ENCODE peak calls at places on chromosomes 12 and 14, in four cellular contexts. Y, E, Z and Q are unnamed samples.
A peak's percentile ranks its signal among the peaks of the same experiment; 100 is the strongest.

GRCh38 chr12:1863823-1864222 is 43.5 kb downstream of the LRTM2 start:
- DNase-seq in Y (no peak), E (no peak), Z (no peak), Q (no peak)

GRCh38 chr14:68757618-68758081 is 35.2 kb downstream of the ZFP36L1 start:
- DNase-seq in E (no peak), Z (peak; percentile 33), Y (no peak), Q (no peak)

GRCh38 chr14:80988742-80989429 is 33.5 kb downstream of the TSHR start:
- DNase-seq in Y (no peak), Z (peak; percentile 23), E (peak; percentile 37), Q (no peak)

GRCh38 chr12:119869720-119870119 is 7.4 kb downstream of the CIT start:
- DNase-seq in E (peak; percentile 88), Z (peak; percentile 89), Y (no peak), Q (no peak)

GRCh38 chr14:49280566-49280965 is 305.6 kb downstream of the RPS29 start:
- DNase-seq in Y (no peak), Z (no peak), E (no peak), Q (no peak)

GRCh38 chr14:67240168-67240932 is 885 bp upstream of the PALS1 start:
- DNase-seq in Z (no peak), Y (peak; percentile 45), E (peak; percentile 53), Q (peak; percentile 43)

GRCh38 chr12:88784166-88784565 is 203.9 kb upstream of the KITLG start:
- DNase-seq in Y (no peak), E (no peak), Z (no peak), Q (peak; percentile 6)

GRCh38 chr14:69900603-69901002 is 21.4 kb downstream of the SMOC1 start:
- DNase-seq in Y (no peak), Z (no peak), E (no peak), Q (no peak)

GRCh38 chr14:32077081-32078029 is at the start of gene ARHGAP5:
- DNase-seq in Y (peak; percentile 81), E (no peak), Z (peak; percentile 27), Q (peak; percentile 62)

GRCh38 chr14:39107624-39108023 is 4.6 kb upstream of the SEC23A start:
- DNase-seq in E (peak; percentile 24), Y (peak; percentile 71), Z (peak; percentile 47), Q (peak; percentile 48)

GRCh38 chr14:34035177-34035933 is 84.5 kb upstream of the EGLN3 start:
- DNase-seq in E (peak; percentile 98), Z (peak; percentile 27), Y (no peak), Q (no peak)

GRCh38 chr12:112408621-112409020 is 784 bp downstream of the RPL6 start:
- DNase-seq in E (peak; percentile 15), Y (no peak), Z (no peak), Q (no peak)

DNA sequence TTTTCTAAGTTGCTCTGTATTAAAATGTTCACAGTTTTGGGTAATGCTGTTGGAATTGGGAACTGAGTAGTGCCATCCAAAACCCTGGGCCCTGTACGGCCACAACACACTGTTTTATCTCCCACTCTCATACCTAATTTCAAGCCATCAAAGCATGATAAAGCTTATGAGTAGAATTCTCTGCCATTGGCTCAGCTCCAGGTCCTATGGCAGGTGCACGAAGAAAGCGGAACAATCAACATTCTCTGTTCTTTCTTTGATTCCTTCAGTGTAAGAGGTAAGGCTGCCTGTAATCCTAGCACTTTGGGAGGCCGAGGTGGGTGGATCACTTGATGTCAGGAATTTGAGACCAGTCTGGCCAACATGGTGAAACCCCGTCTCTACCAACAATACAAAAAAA is 394.9 kb downstream of the CCDC91 start:
- DNase-seq in Z (no peak), Y (no peak), E (no peak), Q (no peak)
- TF ChIP-seq CTCF in Z (no peak), Y (no peak), E (no peak), Q (no peak)

DNA sequence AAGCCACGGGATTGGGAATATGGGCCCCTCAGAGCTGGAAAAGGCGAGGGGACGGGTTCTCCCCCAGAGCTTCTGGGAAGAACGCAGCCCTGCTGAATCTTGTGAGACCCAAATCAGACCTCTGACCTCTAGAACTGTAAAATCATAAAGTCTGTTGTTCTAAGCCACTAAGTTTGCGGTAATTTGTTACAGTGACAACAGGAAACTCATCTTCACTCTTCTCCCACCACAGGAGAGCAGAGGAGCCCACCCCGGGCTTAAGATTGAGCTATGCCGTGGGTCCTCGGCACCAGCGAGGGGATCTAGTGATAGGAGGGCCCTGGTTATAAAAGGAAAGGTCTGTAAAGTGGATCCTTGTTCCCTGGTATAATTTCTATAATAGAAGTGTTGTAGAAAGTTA is 7.5 kb downstream of the MLXIP start:
- DNase-seq in Y (no peak), Z (no peak), E (no peak), Q (no peak)
- H3K27ac ChIP-seq in Y (no peak overlapping the region), Z (no peak overlapping the region), E (no peak overlapping the region), Q (no peak overlapping the region)

DNA sequence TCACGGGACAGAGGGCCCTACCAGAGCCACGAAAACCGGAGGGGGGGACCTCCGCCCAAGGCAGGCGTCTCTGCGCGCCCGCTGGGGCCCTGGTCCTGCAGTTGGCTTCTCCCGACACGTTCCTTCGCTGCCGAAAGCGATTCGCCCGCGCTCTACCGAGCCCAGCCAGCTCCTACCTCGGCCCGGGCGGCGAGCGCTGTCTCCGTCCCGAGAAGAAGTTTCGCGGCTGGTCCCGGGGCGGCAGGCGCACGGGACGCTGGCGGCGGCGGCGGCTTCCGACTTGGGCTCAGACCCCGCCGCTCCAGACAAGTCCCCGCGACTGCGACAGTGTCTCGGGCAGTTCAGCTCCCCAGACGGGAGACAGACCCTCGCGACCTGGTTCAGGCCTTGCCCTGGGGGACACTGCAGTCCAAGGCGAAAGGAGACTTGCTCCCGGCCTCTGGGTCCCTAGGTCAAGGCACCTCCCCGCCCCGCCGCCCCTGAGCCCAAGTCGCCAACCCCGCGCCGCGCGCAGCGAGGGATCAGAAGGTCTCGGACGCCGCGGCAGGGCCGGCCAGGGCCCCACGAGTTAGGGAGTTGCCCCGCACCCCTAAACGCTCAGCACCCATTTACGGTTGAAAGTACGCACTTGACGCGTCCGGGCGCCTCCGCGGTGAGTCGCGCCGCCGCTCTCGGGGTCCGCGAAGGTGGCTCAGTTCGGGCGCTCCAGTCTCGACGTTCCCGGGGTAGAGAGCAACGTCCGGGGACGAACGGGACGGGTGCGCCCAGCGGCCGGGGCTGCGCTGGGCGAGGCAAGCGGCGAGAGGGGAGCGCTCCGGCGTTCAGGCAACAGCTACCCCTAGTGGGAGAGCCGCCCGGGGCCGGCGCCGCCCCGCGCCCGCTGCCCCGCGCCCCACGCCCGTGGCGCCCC is 1.4 kb upstream of the DIO3 start:
- DNase-seq in E (no peak), Y (peak; percentile 67), Z (peak; percentile 35), Q (no peak)
- TF ChIP-seq EZH2 in E (peak; percentile 38), Y (peak; percentile 98), Z (peak; percentile 39), Q (peak; percentile 100)

GRCh38 chr12:51591020-51591901 is at the start of gene SCN8A:
- DNase-seq in Y (peak; percentile 87), E (no peak), Z (peak; percentile 65), Q (peak; percentile 73)

GRCh38 chr12:51592034-51592705 is 1.1 kb downstream of the SCN8A start:
- DNase-seq in Y (peak; percentile 65), Z (peak; percentile 87), E (no peak), Q (peak; percentile 11)

GRCh38 chr12:51589557-51590176 is 1.4 kb upstream of the SCN8A start:
- DNase-seq in E (no peak), Y (no peak), Z (no peak), Q (no peak)

GRCh38 chr12:51589060-51589459 is 2.0 kb upstream of the SCN8A start:
- DNase-seq in Z (no peak), E (no peak), Y (no peak), Q (no peak)

DNA sequence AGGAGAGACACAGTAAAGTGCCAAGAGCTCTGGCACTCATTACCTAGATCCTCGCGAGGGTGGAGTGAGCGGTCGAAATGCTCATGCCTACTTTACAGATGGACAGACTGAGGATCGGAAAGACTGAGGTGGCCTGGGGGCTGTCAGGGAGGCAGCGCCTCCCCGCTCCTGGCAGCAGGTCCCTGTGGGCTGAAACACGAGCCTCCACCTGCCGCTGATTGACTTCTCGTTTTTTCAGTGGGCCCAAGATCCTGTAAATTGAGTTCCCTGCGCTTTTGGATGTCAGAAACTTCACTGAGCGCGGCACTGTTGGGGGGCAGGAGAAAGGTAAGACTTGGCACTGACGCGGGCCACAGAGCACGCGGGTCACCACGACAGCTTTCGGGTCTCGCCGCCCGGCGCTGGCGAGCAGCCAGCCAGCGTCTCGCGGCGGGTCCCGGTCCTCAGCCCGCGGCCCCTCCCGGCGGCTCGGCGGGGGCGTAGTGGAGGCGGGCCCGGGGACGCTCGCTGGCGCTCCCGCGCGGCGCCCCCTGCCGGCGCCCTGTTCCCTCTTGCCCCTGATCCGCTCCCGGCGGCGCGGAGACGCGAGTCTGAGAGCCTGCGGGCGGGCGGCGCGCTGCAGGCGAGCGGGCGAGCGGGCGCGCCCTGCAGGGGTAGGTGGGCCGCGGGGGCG is 550 bp upstream of the SCN8A start:
- DNase-seq in Y (peak; percentile 94), Z (peak; percentile 73), E (peak; percentile 22), Q (peak; percentile 89)
- TF ChIP-seq CTCF in Y (no peak), Z (peak; percentile 34), E (peak; percentile 18), Q (peak; percentile 44)

DNA sequence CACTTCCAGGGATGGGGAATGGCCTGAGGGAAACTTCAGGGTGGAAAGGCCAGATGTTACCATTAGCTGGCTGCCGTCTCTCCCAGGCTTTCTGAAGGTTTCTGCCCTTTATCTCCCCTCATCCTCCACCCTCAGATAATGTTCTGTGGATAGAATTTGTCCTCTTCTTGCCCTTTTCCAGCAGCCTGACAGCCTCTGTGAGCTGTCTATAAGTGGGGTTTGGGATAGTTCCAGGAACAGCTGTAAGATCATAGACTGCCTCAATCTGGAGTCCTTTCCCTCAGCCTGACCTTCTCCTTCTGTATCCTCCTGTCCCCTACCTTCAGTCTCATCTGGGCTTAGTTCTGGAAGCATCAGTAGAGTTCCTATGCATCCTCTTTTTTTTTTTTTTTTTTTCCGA is 2.8 kb upstream of the RND1 start:
- DNase-seq in Z (no peak), E (no peak), Y (no peak), Q (no peak)
- H3K27ac ChIP-seq in Z (no peak overlapping the region), E (no peak overlapping the region), Y (no peak overlapping the region), Q (no peak overlapping the region)